ENCODE peak calls at places on chromosomes 6 and 20, in five cellular contexts. S is A549, J is esophagus squamous epithelium, N is glutamatergic neuron, R is astrocyte of the spinal cord. O is an unnamed sample.

GRCh38 chr20:43529457-43530153 is 22.1 kb downstream of the L3MBTL1 start:
- DNase-seq in R (no peak), J (no peak), S (no peak), N (no peak), O (no peak)

GRCh38 chr6:109202409-109203264 is 107.3 kb downstream of the CEP57L1 start:
- DNase-seq in S (no peak), R (no peak), J (no peak), N (no peak), O (no peak)

GRCh38 chr6:126546771-126547170 is 206.9 kb downstream of the CENPW start:
- DNase-seq in R (no peak), J (no peak), N (no peak), S (no peak), O (no peak)

GRCh38 chr6:102736941-102737368 is 1343.4 kb downstream of the GRIK2 start:
- DNase-seq in N (no peak), S (no peak), J (no peak), R (peak; percentile 72), O (no peak)

GRCh38 chr20:23679448-23680092 is 9.3 kb downstream of the CST4 start:
- DNase-seq in R (no peak), N (no peak), J (no peak), S (no peak), O (no peak)

GRCh38 chr6:54206510-54206909 is 95.3 kb downstream of the MLIP start:
- DNase-seq in N (no peak), S (no peak), J (no peak), R (no peak), O (no peak)

GRCh38 chr6:112466378-112467151 is 119.4 kb downstream of the RFPL4B start:
- DNase-seq in J (no peak), N (no peak), R (peak; percentile 58), S (no peak), O (no peak)

GRCh38 chr20:17834804-17835203 is 133.8 kb downstream of the SNX5 start:
- DNase-seq in N (no peak), S (no peak), R (no peak), J (no peak), O (no peak)

GRCh38 chr6:21053612-21054011 is 519.4 kb downstream of the CDKAL1 start:
- DNase-seq in R (peak; percentile 12), J (no peak), S (no peak), N (no peak), O (no peak)

GRCh38 chr6:89503641-89504040 is 70.7 kb downstream of the ANKRD6 start:
- DNase-seq in R (no peak), J (no peak), N (no peak), S (no peak), O (no peak)

GRCh38 chr6:48765352-48765961 is 654.5 kb upstream of the PTCHD4 start:
- DNase-seq in S (peak; percentile 55), J (no peak), N (peak; percentile 33), R (peak; percentile 78), O (no peak)

GRCh38 chr20:41136336-41136694 is 1.0 kb upstream of the PLCG1 start:
- DNase-seq in N (no peak), S (no peak), J (no peak), R (no peak), O (no peak)

GRCh38 chr6:100456881-100457220 is 7.9 kb downstream of the SIM1 start:
- DNase-seq in R (no peak), N (no peak), J (no peak), S (no peak), O (no peak)

GRCh38 chr20:40323411-40323810 is 365.6 kb downstream of the MAFB start:
- DNase-seq in S (no peak), J (no peak), N (no peak), R (peak; percentile 37), O (no peak)

GRCh38 chr6:40936810-40937209 is 102.2 kb downstream of the UNC5CL start:
- DNase-seq in N (no peak), S (peak; percentile 67), J (no peak), R (peak; percentile 58), O (no peak)

GRCh38 chr6:162056745-162057144 is 670.8 kb downstream of the PRKN start:
- DNase-seq in N (no peak), J (no peak), R (peak; percentile 49), S (peak; percentile 58), O (no peak)

GRCh38 chr6:131368077-131368911 is 204.7 kb upstream of the ARG1 start:
- DNase-seq in R (peak; percentile 49), S (peak; percentile 3), J (no peak), N (no peak), O (no peak)

GRCh38 chr6:25961619-25962367 is 809 bp upstream of the TRIM38 start:
- DNase-seq in R (no peak), J (no peak), N (no peak), S (peak; percentile 5), O (no peak)

GRCh38 chr20:38184098-38184497 is 19.0 kb upstream of the TGM2 start:
- DNase-seq in S (peak; percentile 66), J (no peak), N (no peak), R (no peak), O (no peak)

GRCh38 chr6:111482236-111482958 is 621 bp downstream of the REV3L start:
- DNase-seq in R (peak; percentile 33), J (no peak), N (peak; percentile 58), S (no peak), O (peak; percentile 46)

GRCh38 chr6:150252714-150253444 is 110.0 kb downstream of the PPP1R14C start:
- DNase-seq in N (no peak), S (no peak), R (no peak), J (no peak), O (no peak)

GRCh38 chr6:68757821-68758220 is 122.7 kb downstream of the ADGRB3 start:
- DNase-seq in J (no peak), R (no peak), N (no peak), S (no peak), O (no peak)

GRCh38 chr6:39048481-39049399 is at the start of gene GLP1R:
- DNase-seq in N (peak; percentile 46), R (no peak), J (no peak), S (no peak), O (no peak)

GRCh38 chr6:89145461-89145961 is 344 bp upstream of the PM20D2 start:
- DNase-seq in N (no peak), J (no peak), S (peak; percentile 29), R (peak; percentile 41), O (no peak)

GRCh38 chr6:168376120-168376519 is 56.5 kb upstream of the DACT2 start:
- DNase-seq in N (no peak), J (no peak), R (no peak), S (no peak), O (no peak)

GRCh38 chr6:85389180-85389797 is 60.6 kb upstream of the NT5E start:
- DNase-seq in J (no peak), R (no peak), N (no peak), S (no peak), O (no peak)

GRCh38 chr6:33082702-33083101 is 6.9 kb downstream of the HLA-DPB1 start:
- DNase-seq in S (peak; percentile 50), J (no peak), N (peak; percentile 37), R (peak; percentile 36), O (no peak)

GRCh38 chr6:32148289-32148688 is 3.5 kb downstream of the PRRT1 start:
- DNase-seq in S (no peak), J (no peak), R (no peak), N (no peak), O (no peak)

GRCh38 chr6:170114187-170114945 is 176.5 kb downstream of the DLL1 start:
- DNase-seq in S (no peak), R (no peak), N (no peak), J (no peak), O (peak; percentile 6)

GRCh38 chr20:56781108-56781739 is 152.1 kb downstream of the TFAP2C start:
- DNase-seq in N (no peak), S (peak; percentile 80), J (no peak), R (peak; percentile 12), O (no peak)

GRCh38 chr6:47256361-47256760 is 53.3 kb downstream of the TNFRSF21 start:
- DNase-seq in N (no peak), J (no peak), R (no peak), S (no peak), O (no peak)

GRCh38 chr6:157078326-157078725 is 245.0 kb downstream of the TMEM242 start:
- DNase-seq in R (no peak), J (no peak), N (no peak), S (no peak), O (no peak)

GRCh38 chr20:51495921-51496545 is 46.5 kb downstream of the NFATC2 start:
- DNase-seq in N (no peak), S (no peak), R (no peak), J (no peak), O (no peak)

GRCh38 chr20:43940518-43941225 is 26.0 kb downstream of the TOX2 start:
- DNase-seq in S (no peak), R (no peak), J (no peak), N (no peak), O (no peak)

GRCh38 chr6:10112871-10113584 is 301.8 kb downstream of the TFAP2A start:
- DNase-seq in S (no peak), J (no peak), N (peak; percentile 25), R (no peak), O (no peak)

GRCh38 chr20:5056801-5057599 is 55.7 kb upstream of the SLC23A2 start:
- DNase-seq in R (peak; percentile 9), S (peak; percentile 64), J (no peak), N (no peak), O (peak; percentile 67)
- TF ChIP-seq CTCF in R (peak; percentile 37), S (peak; percentile 62), J (peak; percentile 47), N (no peak), O (peak; percentile 59)

GRCh38 chr6:80335061-80335660 is 228.7 kb downstream of the BCKDHB start:
- DNase-seq in N (no peak), S (no peak), J (no peak), R (no peak), O (no peak)

GRCh38 chr6:80341330-80341729 is 234.9 kb downstream of the BCKDHB start:
- DNase-seq in S (no peak), J (no peak), R (peak; percentile 71), N (no peak), O (no peak)

GRCh38 chr6:80338201-80338836 is 231.8 kb downstream of the BCKDHB start:
- DNase-seq in N (peak; percentile 92), J (no peak), S (peak; percentile 57), R (peak; percentile 53), O (peak; percentile 65)

GRCh38 chr6:80333342-80333741 is 226.9 kb downstream of the BCKDHB start:
- DNase-seq in R (no peak), S (no peak), N (no peak), J (no peak), O (no peak)

DNA sequence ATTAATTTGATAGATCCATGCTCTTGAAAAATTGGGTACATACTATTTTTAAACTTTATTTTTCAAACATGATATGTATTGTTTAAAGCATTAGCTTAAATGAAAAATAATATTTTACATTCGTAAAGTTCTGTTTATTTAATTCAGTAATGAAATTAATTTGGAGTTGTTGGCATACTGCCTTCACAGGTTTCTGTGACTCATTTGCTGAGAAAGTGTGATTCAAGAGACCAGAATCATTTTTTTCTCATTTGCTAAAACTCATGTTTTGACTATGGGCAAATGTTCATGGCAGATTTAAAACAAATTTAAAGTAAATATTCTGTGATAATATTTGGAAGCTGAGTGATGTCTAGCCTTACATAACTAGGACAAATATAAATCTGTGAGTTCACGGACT is 230.4 kb downstream of the BCKDHB start:
- DNase-seq in R (no peak), S (no peak), J (no peak), N (no peak), O (no peak)
- TF ChIP-seq CTCF in R (no peak), S (no peak), J (no peak), N (no peak), O (no peak)

GRCh38 chr6:8082954-8083858 is 19.0 kb upstream of the BLOC1S5 start:
- DNase-seq in R (peak; percentile 88), J (no peak), S (peak; percentile 31), N (no peak), O (no peak)
- TF ChIP-seq CTCF in R (no peak), J (no peak), S (no peak), N (no peak), O (no peak)

GRCh38 chr6:74091133-74091793 is 395.3 kb downstream of the CD109 start:
- DNase-seq in R (peak; percentile 52), N (no peak), J (no peak), S (peak; percentile 32), O (no peak)
- TF ChIP-seq CTCF in R (peak; percentile 69), N (peak; percentile 90), J (peak; percentile 60), S (peak; percentile 61), O (peak; percentile 42)

O was measured in natural killer cell.